ENCODE peak calls at places on chromosomes 4 and X, in five cellular contexts. C is AG10803, O is left lung, Y is lower leg skin, D is body of pancreas. R is an unnamed sample.

GRCh38 chrX:38282044-38282443 is 45.3 kb downstream of the RPGR start:
- DNase-seq in C (peak), O (no peak), Y (no peak), D (no peak), R (no peak)

GRCh38 chr4:177283167-177283566 is 26.5 kb upstream of the NEIL3 start:
- DNase-seq in C (peak), O (no peak), Y (no peak), D (no peak), R (peak)

GRCh38 chrX:1239681-1240142 is 27.3 kb upstream of the CRLF2 start:
- DNase-seq in C (no peak), O (peak), Y (peak), D (peak), R (no peak)

GRCh38 chr4:156949373-156949814 is 22.2 kb downstream of the PDGFC start:
- DNase-seq in C (peak), O (no peak), Y (no peak), D (no peak), R (peak)

GRCh38 chr4:42555828-42556227 is 101.1 kb downstream of the ATP8A1 start:
- DNase-seq in C (peak), O (no peak), Y (no peak), D (no peak), R (no peak)

GRCh38 chrX:85004255-85004654 is 578 bp downstream of the APOOL start:
- DNase-seq in C (peak), O (no peak), Y (no peak), D (no peak), R (no peak)

GRCh38 chrX:153774576-153775292 is 6.1 kb upstream of the SRPK3 start:
- DNase-seq in C (no peak), O (no peak), Y (no peak), D (peak), R (no peak)

GRCh38 chrX:84363054-84363453 is 139.2 kb downstream of the HDX start:
- DNase-seq in C (peak), O (no peak), Y (no peak), D (no peak), R (no peak)

GRCh38 chr4:186727977-186728519 is 4.4 kb upstream of the FAT1 start:
- DNase-seq in C (peak), O (no peak), Y (no peak), D (no peak), R (no peak)

GRCh38 chrX:13376857-13377441 is 57.1 kb upstream of the ATXN3L start:
- DNase-seq in C (peak), O (peak), Y (peak), D (no peak), R (peak)

GRCh38 chrX:74107666-74108065 is 196.3 kb upstream of the ZCCHC13 start:
- DNase-seq in C (no peak), O (no peak), Y (no peak), D (no peak), R (no peak)

GRCh38 chrX:155959018-155959587 is 38.4 kb upstream of the IL9R start:
- DNase-seq in C (no peak), O (no peak), Y (no peak), D (no peak), R (no peak)

GRCh38 chr4:85787133-85787532 is 312.2 kb downstream of the ARHGAP24 start:
- DNase-seq in C (peak), O (no peak), Y (no peak), D (no peak), R (peak)

GRCh38 chr4:138494931-138495330 is 252.8 kb upstream of the SLC7A11 start:
- DNase-seq in C (peak), O (no peak), Y (no peak), D (peak), R (no peak)

GRCh38 chrX:46811101-46811500 is 25.7 kb upstream of the RP2 start:
- DNase-seq in C (peak), O (no peak), Y (no peak), D (no peak), R (no peak)

GRCh38 chr4:163612762-163613161 is 118.3 kb downstream of the TMA16 start:
- DNase-seq in C (no peak), O (no peak), Y (no peak), D (no peak), R (no peak)

GRCh38 chrX:19535481-19535880 is 20.2 kb upstream of the MAP3K15 start:
- DNase-seq in C (peak), O (no peak), Y (no peak), D (no peak), R (no peak)
- TF ChIP-seq CTCF in C (peak), O (no peak), Y (no peak), D (peak), R (peak)

GRCh38 chr4:78320353-78320935 is 231.1 kb upstream of the ANXA3 start:
- DNase-seq in C (no peak), O (no peak), Y (no peak), D (no peak), R (peak)

GRCh38 chr4:78324625-78325024 is 226.9 kb upstream of the ANXA3 start:
- DNase-seq in C (no peak), O (no peak), Y (no peak), D (no peak), R (no peak)

GRCh38 chr4:78323439-78323838 is 228.1 kb upstream of the ANXA3 start:
- DNase-seq in C (no peak), O (no peak), Y (no peak), D (no peak), R (no peak)

GRCh38 chr4:78325244-78326187 is 226.1 kb upstream of the ANXA3 start:
- DNase-seq in C (no peak), O (no peak), Y (no peak), D (no peak), R (no peak)

GRCh38 chr4:78322032-78322431 is 229.5 kb upstream of the ANXA3 start:
- DNase-seq in C (no peak), O (no peak), Y (no peak), D (no peak), R (no peak)
- TF ChIP-seq CTCF in C (no peak), O (no peak), Y (no peak), D (no peak), R (no peak)

DNA sequence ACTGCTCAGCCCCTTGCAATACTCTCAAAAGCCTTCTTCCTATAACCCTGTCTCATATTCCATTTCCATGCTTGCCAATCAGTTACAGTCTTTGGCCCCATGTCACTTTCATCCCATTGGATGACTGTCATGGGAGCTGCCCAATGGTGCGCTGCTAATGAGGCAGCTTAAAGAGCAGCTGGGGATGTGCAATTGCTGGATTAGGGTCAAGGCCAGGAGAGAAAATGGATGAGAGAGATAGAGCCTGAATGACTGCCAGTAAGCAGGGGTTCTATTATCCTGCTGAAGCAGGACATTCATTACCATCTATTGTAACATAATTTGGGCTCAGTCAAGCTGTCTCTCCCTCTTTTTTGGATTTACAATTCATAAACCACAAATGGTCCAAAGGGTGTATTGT is 909.0 kb downstream of the CENPC start:
- DNase-seq in C (no peak), O (no peak), Y (no peak), D (no peak), R (no peak)
- TF ChIP-seq CTCF in C (no peak), O (no peak), Y (no peak), D (no peak), R (no peak)

DNA sequence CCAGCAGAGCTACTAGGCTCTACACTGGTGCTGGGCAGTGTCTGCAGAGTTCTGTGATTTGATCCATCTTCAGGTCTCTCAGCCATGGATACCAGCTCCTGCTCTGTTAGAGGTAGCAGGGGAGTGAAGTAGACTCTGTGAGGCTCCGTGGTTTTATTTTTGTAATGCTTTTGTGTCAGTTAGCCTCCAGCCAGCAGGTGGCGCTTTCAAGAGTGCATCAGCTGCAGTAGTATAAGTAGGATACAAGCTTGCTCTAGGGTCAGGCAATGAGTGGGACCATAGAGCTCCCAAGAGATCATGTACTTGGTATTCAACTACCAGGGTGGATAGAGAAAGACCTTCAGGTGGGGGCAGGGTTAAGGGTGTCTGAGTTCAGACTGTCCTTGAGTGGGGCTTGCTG is 362.5 kb upstream of the TRAM1L1 start:
- DNase-seq in C (no peak), O (no peak), Y (no peak), D (no peak), R (no peak)
- TF ChIP-seq CTCF in C (no peak), O (no peak), Y (no peak), D (no peak), R (no peak)

GRCh38 chr4:1813915-1814314 is 20.8 kb downstream of the FGFR3 start:
- DNase-seq in C (no peak), O (no peak), Y (no peak), D (no peak), R (no peak)
- TF ChIP-seq CTCF in C (peak), O (no peak), Y (no peak), D (no peak), R (no peak)

DNA sequence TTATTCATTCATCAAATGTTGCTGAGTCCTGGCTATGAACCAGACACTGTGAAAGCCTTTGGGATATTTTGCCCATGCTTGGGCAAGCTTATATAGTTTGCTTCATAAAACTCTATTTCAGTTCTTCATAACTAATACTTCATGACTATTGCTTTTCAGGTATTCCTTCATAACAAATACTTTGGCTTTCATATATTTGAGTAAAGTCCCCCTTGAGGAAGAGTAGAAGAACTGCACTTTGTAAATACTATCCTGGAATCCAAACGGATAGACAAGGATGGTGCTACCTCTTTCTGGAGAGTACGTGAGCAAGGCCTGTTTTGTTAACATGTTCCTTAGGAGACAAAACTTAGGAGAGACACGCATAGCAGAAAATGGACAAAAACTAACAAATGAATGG is 1.7 kb upstream of the AFP start:
- DNase-seq in C (no peak), O (no peak), Y (no peak), D (no peak), R (no peak)
- TF ChIP-seq CTCF in C (peak), O (peak), Y (no peak), D (no peak), R (peak)

DNA sequence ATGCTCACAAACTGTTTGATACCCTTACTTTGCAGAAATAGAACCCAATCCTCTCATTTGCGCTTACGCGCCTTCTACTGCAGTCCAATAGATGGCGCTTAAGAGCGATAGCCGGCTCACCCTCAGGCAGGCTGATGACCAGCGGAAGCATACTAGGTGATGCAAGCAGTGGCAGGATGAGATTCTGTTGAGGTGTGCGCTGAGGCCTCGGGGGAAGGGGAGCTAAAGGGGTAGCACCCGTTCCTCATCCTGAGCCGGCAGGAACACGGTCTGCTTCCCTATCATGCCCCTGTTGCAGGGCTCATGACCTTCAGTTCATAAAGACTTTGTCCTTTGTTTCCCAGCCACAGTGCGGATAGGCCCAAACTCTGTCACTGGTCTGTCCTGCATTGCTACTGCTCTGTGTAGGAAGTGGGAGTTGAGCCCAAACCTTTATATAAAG is 628.9 kb downstream of the TLL1 start:
- DNase-seq in C (no peak), O (no peak), Y (no peak), D (peak), R (no peak)
- TF ChIP-seq CTCF in C (peak), O (no peak), Y (no peak), D (peak), R (no peak)

GRCh38 chrX:118682258-118683014 is 45.0 kb upstream of the IL13RA1 start:
- DNase-seq in C (no peak), O (no peak), Y (no peak), D (no peak), R (no peak)

GRCh38 chrX:118675966-118676349 is 51.4 kb upstream of the IL13RA1 start:
- DNase-seq in C (no peak), O (no peak), Y (no peak), D (no peak), R (no peak)

GRCh38 chrX:118675336-118675965 is 52.0 kb upstream of the IL13RA1 start:
- DNase-seq in C (no peak), O (no peak), Y (no peak), D (no peak), R (no peak)

GRCh38 chrX:118677318-118677717 is 50.1 kb upstream of the IL13RA1 start:
- DNase-seq in C (no peak), O (no peak), Y (no peak), D (no peak), R (no peak)

DNA sequence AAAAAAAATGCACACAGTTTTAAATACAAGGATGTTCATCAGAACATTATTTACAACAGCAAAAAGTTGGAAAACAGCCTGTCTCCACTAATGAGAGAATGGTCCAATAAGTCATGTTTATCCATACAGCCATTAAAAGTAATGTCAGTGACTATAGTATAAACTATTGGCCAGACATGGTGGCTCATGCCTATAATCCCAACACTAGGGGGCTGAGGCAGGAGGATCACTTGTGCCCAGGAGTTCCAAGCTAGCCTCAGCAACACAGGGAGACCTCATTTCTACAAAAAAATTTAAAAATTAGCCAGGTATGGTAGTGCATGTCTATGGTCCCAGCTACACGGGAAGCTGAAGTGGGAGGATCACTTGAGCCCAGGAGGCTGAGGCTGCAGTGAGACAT is 48.1 kb upstream of the IL13RA1 start:
- DNase-seq in C (no peak), O (no peak), Y (no peak), D (no peak), R (no peak)
- TF ChIP-seq CTCF in C (no peak), O (no peak), Y (no peak), D (no peak), R (peak)